ENCODE peak calls at places on chromosomes 11 and 22, in five cellular contexts. Q is transverse colon, V is heart left ventricle, X is ovary, Z is breast epithelium. G is an unnamed sample.
A peak's percentile ranks its signal among the peaks of the same experiment; 100 is the strongest.

GRCh38 chr11:9953994-9954626 is 290.2 kb downstream of the SWAP70 start:
- DNase-seq in Q (no peak), V (no peak), X (no peak), Z (no peak), G (no peak)

GRCh38 chr22:20542736-20543135 is 35.3 kb downstream of the MED15 start:
- DNase-seq in Q (no peak), V (no peak), X (no peak), Z (no peak), G (no peak)

GRCh38 chr11:95456704-95457491 is 225.9 kb upstream of the SESN3 start:
- DNase-seq in Q (no peak), V (no peak), X (no peak), Z (no peak), G (no peak)

GRCh38 chr11:102263604-102264003 is 53.7 kb upstream of the BIRC3 start:
- DNase-seq in Q (no peak), V (no peak), X (no peak), Z (no peak), G (no peak)

GRCh38 chr11:2760196-2760871 is 60.5 kb upstream of the KCNQ1OT1 start:
- DNase-seq in Q (peak; percentile 4), V (peak; percentile 5), X (no peak), Z (peak; percentile 5), G (peak; percentile 90)

GRCh38 chr22:33210129-33210784 is 152.1 kb upstream of the SYN3 start:
- DNase-seq in Q (peak; percentile 9), V (no peak), X (no peak), Z (no peak), G (peak; percentile 5)

GRCh38 chr11:87454246-87454645 is 416.5 kb downstream of the TMEM135 start:
- DNase-seq in Q (peak; percentile 59), V (no peak), X (no peak), Z (no peak), G (no peak)

GRCh38 chr11:20310137-20310536 is 53.4 kb upstream of the HTATIP2 start:
- DNase-seq in Q (no peak), V (no peak), X (no peak), Z (no peak), G (no peak)

GRCh38 chr22:28953399-28953798 is 70.0 kb downstream of the ZNRF3 start:
- DNase-seq in Q (no peak), V (no peak), X (no peak), Z (no peak), G (no peak)

GRCh38 chr11:16792426-16792825 is 54.0 kb downstream of the C11orf58 start:
- DNase-seq in Q (no peak), V (no peak), X (no peak), Z (no peak), G (no peak)

GRCh38 chr22:21697866-21698265 is 32.1 kb downstream of the PPIL2 start:
- DNase-seq in Q (no peak), V (no peak), X (no peak), Z (no peak), G (no peak)

GRCh38 chr11:14334893-14335292 is 24.1 kb downstream of the RRAS2 start:
- DNase-seq in Q (no peak), V (no peak), X (no peak), Z (no peak), G (no peak)

GRCh38 chr11:93686812-93687211 is 25.3 kb downstream of the CEP295 start:
- DNase-seq in Q (no peak), V (no peak), X (no peak), Z (no peak), G (no peak)

GRCh38 chr11:1197886-1198765 is 24.7 kb upstream of the MUC5B start:
- DNase-seq in Q (peak; percentile 6), V (peak; percentile 13), X (peak; percentile 14), Z (no peak), G (no peak)

GRCh38 chr11:42770444-42771065 is 541.2 kb upstream of the API5 start:
- DNase-seq in Q (peak; percentile 7), V (peak; percentile 17), X (no peak), Z (no peak), G (peak; percentile 8)

GRCh38 chr22:26050079-26050478 is 119.2 kb upstream of the SEZ6L start:
- DNase-seq in Q (no peak), V (no peak), X (no peak), Z (no peak), G (no peak)

GRCh38 chr22:23498811-23499798 is 81.0 kb downstream of the IGLL1 start:
- DNase-seq in Q (no peak), V (no peak), X (peak; percentile 34), Z (peak; percentile 20), G (no peak)

GRCh38 chr11:72373163-72373562 is 61.2 kb downstream of the CLPB start:
- DNase-seq in Q (no peak), V (no peak), X (no peak), Z (no peak), G (peak; percentile 53)

GRCh38 chr11:94762995-94763394 is 5.2 kb upstream of the AMOTL1 start:
- DNase-seq in Q (no peak), V (no peak), X (no peak), Z (no peak), G (no peak)

GRCh38 chr11:67303989-67304411 is 670 bp downstream of the SSH3 start:
- DNase-seq in Q (peak; percentile 55), V (no peak), X (no peak), Z (no peak), G (peak; percentile 68)

GRCh38 chr11:121464352-121464946 is 11.7 kb upstream of the SORL1-AS1 start:
- DNase-seq in Q (peak; percentile 51), V (peak; percentile 72), X (peak; percentile 36), Z (peak; percentile 70), G (peak; percentile 51)

GRCh38 chr11:121643530-121644512 is 191.1 kb upstream of the SORL1-AS1 start:
- DNase-seq in Q (no peak), V (no peak), X (no peak), Z (no peak), G (no peak)

GRCh38 chr11:69874984-69875673 is 55.9 kb upstream of the FGF3 start:
- DNase-seq in Q (peak; percentile 3), V (no peak), X (no peak), Z (no peak), G (no peak)

GRCh38 chr11:131924446-131925240 is 554.2 kb downstream of the NTM start:
- DNase-seq in Q (no peak), V (no peak), X (no peak), Z (no peak), G (no peak)

GRCh38 chr11:112016088-112016764 is 9.0 kb upstream of the DLAT start:
- DNase-seq in Q (no peak), V (no peak), X (no peak), Z (no peak), G (no peak)

GRCh38 chr22:41612626-41613025 is 8.2 kb downstream of the DESI1 start:
- DNase-seq in Q (no peak), V (no peak), X (no peak), Z (no peak), G (no peak)

DNA sequence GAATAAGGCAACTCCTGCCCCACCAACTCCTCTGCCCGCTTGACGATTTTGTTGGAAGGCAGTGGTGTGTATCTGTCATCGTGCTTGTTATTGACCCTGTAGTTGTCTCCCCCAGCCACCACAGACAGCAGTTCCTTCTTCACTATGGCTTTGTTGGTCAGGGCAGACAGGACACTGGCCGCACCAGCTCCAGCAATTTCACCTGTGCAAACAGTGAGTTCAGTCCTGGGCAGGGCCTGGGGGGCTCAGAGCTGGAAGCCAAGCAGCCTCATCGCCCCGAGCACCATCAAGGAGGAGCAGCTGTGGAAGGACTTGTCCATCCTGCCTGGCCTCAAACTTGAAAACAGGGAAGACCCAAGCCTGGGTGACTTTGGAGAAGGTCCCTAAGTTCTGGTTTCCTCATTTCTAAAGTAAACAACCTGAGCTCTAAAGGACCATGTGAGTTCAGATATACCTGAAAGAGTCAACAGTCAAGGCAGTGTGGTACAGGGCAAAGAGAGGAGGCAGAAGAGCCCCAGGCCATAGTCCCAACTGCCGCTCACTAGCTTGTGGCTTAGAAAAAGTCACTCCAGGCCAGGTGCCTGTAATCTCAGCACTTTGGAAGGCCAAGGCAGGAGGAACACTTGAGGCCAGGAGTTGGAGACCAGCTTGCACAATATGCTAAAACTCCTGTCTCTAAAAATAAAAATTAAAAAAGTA is 4.6 kb downstream of the PLAAT2 start:
- DNase-seq in Q (no peak), V (no peak), X (no peak), Z (peak; percentile 50), G (no peak)
- H3K4me1 ChIP-seq in Q (peaks cover 16% of the 10 kb centered on the region), V (peaks cover 10% of the 10 kb centered on the region), X (no peaks in the 10 kb centered on the region), Z (peaks cover 9% of the 10 kb centered on the region), G (peaks cover 14% of the 10 kb centered on the region)

DNA sequence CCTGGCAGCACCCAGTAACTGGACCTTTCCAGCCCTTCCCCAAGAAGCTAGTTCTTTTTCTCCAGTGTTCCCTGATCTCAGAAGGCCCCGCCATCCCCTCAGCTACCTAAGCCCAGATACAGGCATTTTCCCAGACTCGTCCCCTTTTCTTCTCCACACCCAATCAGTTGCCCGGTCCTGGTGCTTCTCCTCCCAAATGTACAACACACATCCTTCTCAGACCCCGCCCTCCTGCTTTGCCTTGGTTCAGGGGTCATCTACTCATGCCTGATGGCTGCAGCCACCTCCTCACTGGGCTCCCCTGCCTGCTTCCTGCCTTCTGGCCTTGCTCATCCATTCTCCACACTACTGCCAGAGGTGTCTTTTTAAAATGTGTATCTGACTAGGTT is 6.5 kb downstream of the TKFC start:
- DNase-seq in Q (no peak), V (no peak), X (no peak), Z (no peak), G (no peak)
- H3K4me1 ChIP-seq in Q (peaks cover 13% of the 10 kb centered on the region), V (peaks cover 14% of the 10 kb centered on the region), X (peaks cover 15% of the 10 kb centered on the region), Z (peaks cover 10% of the 10 kb centered on the region), G (peaks cover 11% of the 10 kb centered on the region)

GRCh38 chr22:44276706-44277403 is 35.9 kb downstream of the SHISAL1 start:
- DNase-seq in Q (no peak), V (peak; percentile 7), X (peak; percentile 6), Z (no peak), G (no peak)

GRCh38 chr22:44279059-44279340 is 33.8 kb downstream of the SHISAL1 start:
- DNase-seq in Q (no peak), V (no peak), X (no peak), Z (no peak), G (no peak)

GRCh38 chr22:44277404-44278135 is 35.2 kb downstream of the SHISAL1 start:
- DNase-seq in Q (no peak), V (no peak), X (no peak), Z (no peak), G (no peak)

GRCh38 chr22:44280665-44281188 is 32.0 kb downstream of the SHISAL1 start:
- DNase-seq in Q (no peak), V (no peak), X (no peak), Z (no peak), G (no peak)

GRCh38 chr22:44278234-44279058 is 34.3 kb downstream of the SHISAL1 start:
- DNase-seq in Q (no peak), V (no peak), X (no peak), Z (no peak), G (no peak)
- H3K4me1 ChIP-seq in Q (no peaks in the 10 kb centered on the region), V (no peaks in the 10 kb centered on the region), X (no peaks in the 10 kb centered on the region), Z (no peaks in the 10 kb centered on the region), G (no peaks in the 10 kb centered on the region)

GRCh38 chr22:39298194-39298987 is 21.0 kb downstream of the RPL3 start:
- DNase-seq in Q (no peak), V (peak; percentile 39), X (no peak), Z (peak; percentile 83), G (no peak)
- H3K4me1 ChIP-seq in Q (peaks cover 27% of the 10 kb centered on the region), V (peaks cover 56% of the 10 kb centered on the region), X (peaks cover 22% of the 10 kb centered on the region), Z (peaks cover 7% of the 10 kb centered on the region), G (peaks cover 25% of the 10 kb centered on the region)